ENCODE peak calls at places on chromosomes 1 and 21, in nine cellular contexts. Q is activated CD4-positive, alpha-beta T cell treated with anti-CD3 and anti-CD28 coated beads, Interleukin-2, amount 50 U/mL, for 1 hour; B is stimulated activated effector memory CD8-positive, alpha-beta T cell treated with anti-CD3 and anti-CD28 coated beads, Interleukin-12 subunit alpha, Interleukin-12 subunit beta, amount 100 ng/mL, for 72 hours; K is amniotic stem cell; N is NCI-H69; R is foreskin fibroblast; W is stimulated activated CD8-positive, alpha-beta memory T cell treated with anti-CD3 and anti-CD28 coated beads, Interleukin-4, amount 100 ng/mL, for 1 hour; I is cerebellar cortex; D is endothelial cell. A is an unnamed sample.

GRCh38 chr1:37478451-37478871 is 4.1 kb downstream of the ZC3H12A start:
- DNase-seq in Q (peak; percentile 44), B (peak; percentile 75), K (no peak), N (no peak), R (peak; percentile 68), W (peak; percentile 31), I (no peak), D (no peak), A (no peak)

GRCh38 chr1:180970333-180971079 is 52.2 kb downstream of the STX6 start:
- DNase-seq in Q (no peak), B (no peak), K (no peak), N (no peak), R (no peak), W (no peak), I (no peak), D (no peak), A (no peak)

GRCh38 chr1:9835758-9836631 is 12.2 kb upstream of the CLSTN1 start:
- DNase-seq in Q (no peak), B (no peak), K (no peak), N (peak; percentile 78), R (no peak), W (no peak), I (peak; percentile 91), D (no peak), A (no peak)

GRCh38 chr1:72006092-72006491 is 276.2 kb downstream of the NEGR1 start:
- DNase-seq in Q (no peak), B (no peak), K (no peak), N (no peak), R (no peak), W (no peak), I (no peak), D (no peak), A (no peak)

GRCh38 chr1:228338521-228339051 is 68.0 kb downstream of the TRIM11 start:
- DNase-seq in Q (no peak), B (no peak), K (no peak), N (no peak), R (no peak), W (no peak), I (peak; percentile 55), D (no peak), A (no peak)

GRCh38 chr1:34192621-34193020 is 15.9 kb downstream of the C1orf94 start:
- DNase-seq in Q (no peak), B (no peak), K (no peak), N (no peak), R (no peak), W (no peak), I (no peak), D (no peak), A (no peak)

GRCh38 chr1:244111008-244111407 is 59.9 kb downstream of the ZBTB18 start:
- DNase-seq in Q (no peak), B (no peak), K (no peak), N (no peak), R (no peak), W (no peak), I (no peak), D (no peak), A (no peak)

GRCh38 chr1:188367669-188368068 is 1538.9 kb downstream of the PLA2G4A start:
- DNase-seq in Q (no peak), B (no peak), K (no peak), N (no peak), R (no peak), W (no peak), I (no peak), D (no peak), A (no peak)

GRCh38 chr1:202274611-202275010 is 67.1 kb downstream of the UBE2T start:
- DNase-seq in Q (peak; percentile 35), B (peak; percentile 66), K (no peak), N (peak; percentile 65), R (no peak), W (peak; percentile 16), I (peak; percentile 21), D (peak; percentile 24), A (no peak)

GRCh38 chr21:34850166-34850695 is 181.4 kb downstream of the CLIC6 start:
- DNase-seq in Q (no peak), B (no peak), K (no peak), N (no peak), R (no peak), W (no peak), I (no peak), D (no peak), A (no peak)

GRCh38 chr1:230052018-230052417 is 15.0 kb upstream of the GALNT2 start:
- DNase-seq in Q (no peak), B (no peak), K (no peak), N (no peak), R (no peak), W (no peak), I (no peak), D (no peak), A (no peak)

GRCh38 chr1:193462629-193463320 is 276.4 kb upstream of the B3GALT2 start:
- DNase-seq in Q (no peak), B (no peak), K (no peak), N (no peak), R (no peak), W (no peak), I (no peak), D (no peak), A (no peak)

GRCh38 chr1:244214009-244214967 is 163.2 kb downstream of the ZBTB18 start:
- DNase-seq in Q (no peak), B (no peak), K (peak; percentile 92), N (peak; percentile 41), R (peak; percentile 97), W (no peak), I (no peak), D (no peak), A (peak; percentile 57)

GRCh38 chr1:68949999-68950398 is 453.1 kb upstream of the DEPDC1 start:
- DNase-seq in Q (no peak), B (no peak), K (no peak), N (no peak), R (no peak), W (no peak), I (no peak), D (no peak), A (no peak)

GRCh38 chr1:2546515-2547209 is 9.5 kb upstream of the TNFRSF14 start:
- DNase-seq in Q (peak; percentile 76), B (peak; percentile 89), K (peak; percentile 28), N (peak; percentile 94), R (peak; percentile 86), W (peak; percentile 70), I (peak; percentile 76), D (peak; percentile 67), A (peak; percentile 50)

GRCh38 chr1:41780322-41780721 is 138.4 kb downstream of the HIVEP3 start:
- DNase-seq in Q (no peak), B (no peak), K (no peak), N (no peak), R (no peak), W (no peak), I (no peak), D (no peak), A (no peak)

GRCh38 chr1:173191011-173191410 is 16.1 kb downstream of the TNFSF4 start:
- DNase-seq in Q (no peak), B (no peak), K (no peak), N (no peak), R (no peak), W (no peak), I (no peak), D (no peak), A (no peak)

GRCh38 chr1:167450843-167451242 is 67.5 kb downstream of the CD247 start:
- DNase-seq in Q (no peak), B (no peak), K (no peak), N (no peak), R (no peak), W (no peak), I (no peak), D (no peak), A (no peak)

GRCh38 chr1:51930329-51930728 is 51.8 kb upstream of the NRDC start:
- DNase-seq in Q (no peak), B (no peak), K (no peak), N (no peak), R (no peak), W (no peak), I (no peak), D (no peak), A (no peak)

GRCh38 chr1:237235080-237235479 is 193.1 kb downstream of the RYR2 start:
- DNase-seq in Q (no peak), B (no peak), K (no peak), N (no peak), R (no peak), W (no peak), I (no peak), D (no peak), A (no peak)

GRCh38 chr21:31921079-31921478 is 48.3 kb downstream of the HUNK start:
- DNase-seq in Q (no peak), B (no peak), K (no peak), N (no peak), R (no peak), W (no peak), I (no peak), D (no peak), A (no peak)

GRCh38 chr1:109636201-109636952 is 16.7 kb downstream of the AMPD2 start:
- DNase-seq in Q (no peak), B (peak; percentile 43), K (no peak), N (peak; percentile 62), R (no peak), W (no peak), I (no peak), D (no peak), A (no peak)

GRCh38 chr1:21317035-21317689 is 26.9 kb upstream of the ECE1 start:
- DNase-seq in Q (no peak), B (no peak), K (peak; percentile 64), N (no peak), R (peak; percentile 88), W (no peak), I (no peak), D (no peak), A (peak; percentile 79)

GRCh38 chr1:208170252-208170651 is 73.9 kb downstream of the PLXNA2 start:
- DNase-seq in Q (no peak), B (no peak), K (no peak), N (peak; percentile 94), R (no peak), W (no peak), I (no peak), D (no peak), A (no peak)

GRCh38 chr1:209675567-209676154 is 449 bp downstream of the G0S2 start:
- DNase-seq in Q (no peak), B (no peak), K (no peak), N (peak; percentile 57), R (no peak), W (no peak), I (peak; percentile 53), D (peak; percentile 35), A (no peak)

GRCh38 chr1:30920827-30921226 is 12.3 kb upstream of the SDC3 start:
- DNase-seq in Q (no peak), B (no peak), K (peak; percentile 47), N (peak; percentile 10), R (peak; percentile 52), W (no peak), I (no peak), D (no peak), A (no peak)

GRCh38 chr1:151620286-151620685 is 8.4 kb downstream of the SNX27 start:
- DNase-seq in Q (no peak), B (no peak), K (no peak), N (no peak), R (no peak), W (no peak), I (no peak), D (no peak), A (no peak)

GRCh38 chr1:6831368-6831767 is 46.1 kb downstream of the CAMTA1 start:
- DNase-seq in Q (no peak), B (no peak), K (no peak), N (no peak), R (no peak), W (no peak), I (no peak), D (no peak), A (no peak)

GRCh38 chr21:39066829-39067785 is 116.1 kb downstream of the PSMG1 start:
- DNase-seq in Q (no peak), B (no peak), K (no peak), N (no peak), R (no peak), W (no peak), I (no peak), D (no peak), A (no peak)

GRCh38 chr1:69263982-69264381 is 303.7 kb upstream of the LRRC7 start:
- DNase-seq in Q (no peak), B (no peak), K (no peak), N (peak; percentile 97), R (no peak), W (no peak), I (no peak), D (no peak), A (peak; percentile 7)

GRCh38 chr1:229669333-229669732 is 43.3 kb downstream of the URB2 start:
- DNase-seq in Q (no peak), B (no peak), K (no peak), N (no peak), R (no peak), W (no peak), I (no peak), D (no peak), A (no peak)